ENCODE peak calls at places on chromosomes 2 and 18, in seven cellular contexts. P is fibroblast of lung, Z is WTC11, Y is fibroblast of the aortic adventitia, G is astrocyte of the cerebellum, A is cardiac fibroblast, T is colonic mucosa. O is an unnamed sample.

GRCh38 chr2:157471078-157471477 is 27.2 kb upstream of the CYTIP start:
- DNase-seq in P (no peak), Z (no peak), Y (no peak), G (no peak), A (no peak), T (no peak), O (no peak)

GRCh38 chr2:213188971-213189899 is 37.8 kb upstream of the IKZF2 start:
- DNase-seq in P (peak; percentile 16), Z (peak; percentile 26), Y (peak; percentile 32), G (no peak), A (peak; percentile 40), T (no peak), O (peak; percentile 66)

GRCh38 chr2:98669675-98670074 is 61.3 kb downstream of the MGAT4A start:
- DNase-seq in P (peak; percentile 4), Z (no peak), Y (peak; percentile 16), G (no peak), A (peak; percentile 16), T (no peak), O (peak; percentile 26)

GRCh38 chr18:62384610-62385097 is 59.5 kb downstream of the TNFRSF11A start:
- DNase-seq in P (no peak), Z (peak; percentile 47), Y (peak; percentile 20), G (no peak), A (peak; percentile 34), T (no peak), O (peak; percentile 10)

GRCh38 chr18:49447810-49448745 is 12.4 kb downstream of the DYM start:
- DNase-seq in P (peak; percentile 68), Z (peak; percentile 51), Y (peak; percentile 59), G (peak; percentile 32), A (peak; percentile 89), T (peak; percentile 58), O (peak; percentile 76)

GRCh38 chr2:69298862-69299261 is 88.2 kb downstream of the GFPT1 start:
- DNase-seq in P (peak; percentile 48), Z (no peak), Y (peak; percentile 35), G (no peak), A (peak; percentile 79), T (no peak), O (peak; percentile 80)

GRCh38 chr18:69895081-69896047 is 52.3 kb downstream of the CD226 start:
- DNase-seq in P (no peak), Z (no peak), Y (no peak), G (no peak), A (no peak), T (no peak), O (no peak)

GRCh38 chr18:74402806-74403433 is 54.2 kb downstream of the DIPK1C start:
- DNase-seq in P (no peak), Z (no peak), Y (no peak), G (no peak), A (no peak), T (no peak), O (no peak)

GRCh38 chr2:26002617-26003310 is 20.5 kb upstream of the KIF3C start:
- DNase-seq in P (no peak), Z (no peak), Y (no peak), G (no peak), A (no peak), T (no peak), O (no peak)

GRCh38 chr2:180983468-180984388 is 3.3 kb downstream of the UBE2E3 start:
- DNase-seq in P (peak; percentile 82), Z (no peak), Y (peak; percentile 70), G (peak; percentile 42), A (peak; percentile 69), T (peak; percentile 43), O (peak; percentile 82)

GRCh38 chr2:85259865-85260264 is 67.9 kb downstream of the TGOLN2 start:
- DNase-seq in P (no peak), Z (no peak), Y (no peak), G (no peak), A (no peak), T (no peak), O (no peak)

GRCh38 chr2:192604295-192604694 is 409.6 kb upstream of the TMEFF2 start:
- DNase-seq in P (no peak), Z (peak; percentile 25), Y (no peak), G (no peak), A (no peak), T (no peak), O (no peak)

GRCh38 chr2:225112362-225113111 is 70.3 kb upstream of the DOCK10 start:
- DNase-seq in P (no peak), Z (no peak), Y (no peak), G (no peak), A (no peak), T (no peak), O (no peak)

GRCh38 chr18:55502346-55502710 is 85.7 kb downstream of the TCF4 start:
- DNase-seq in P (no peak), Z (no peak), Y (no peak), G (no peak), A (peak; percentile 59), T (no peak), O (no peak)

GRCh38 chr18:2263303-2263702 is 308.0 kb downstream of the METTL4 start:
- DNase-seq in P (no peak), Z (no peak), Y (no peak), G (no peak), A (no peak), T (no peak), O (no peak)

GRCh38 chr2:28870146-28870891 is at the start of gene TRMT61B:
- DNase-seq in P (peak; percentile 94), Z (peak; percentile 98), Y (peak; percentile 95), G (peak; percentile 84), A (peak; percentile 94), T (peak; percentile 97), O (peak; percentile 95)

GRCh38 chr2:28871620-28872019 is 1.5 kb upstream of the TRMT61B start:
- DNase-seq in P (no peak), Z (no peak), Y (no peak), G (no peak), A (no peak), T (no peak), O (no peak)

GRCh38 chr2:28868611-28869010 is 1.5 kb downstream of the TRMT61B start:
- DNase-seq in P (no peak), Z (no peak), Y (no peak), G (no peak), A (no peak), T (no peak), O (no peak)

GRCh38 chr2:28869494-28870145 is 489 bp downstream of the TRMT61B start:
- DNase-seq in P (no peak), Z (no peak), Y (peak; percentile 2), G (no peak), A (no peak), T (peak; percentile 24), O (peak; percentile 21)
- TF ChIP-seq CTCF in P (no peak), Z (no peak), Y (no peak), G (no peak), A (no peak), T (no peak), O (no peak)

GRCh38 chr2:127526142-127526939 is at the start of gene IWS1:
- DNase-seq in P (peak; percentile 97), Z (peak; percentile 95), Y (peak; percentile 97), G (peak; percentile 94), A (peak; percentile 98), T (peak; percentile 95), O (peak; percentile 98)
- TF ChIP-seq CTCF in P (no peak), Z (no peak), Y (peak; percentile 30), G (peak; percentile 13), A (no peak), T (no peak), O (peak; percentile 23)

GRCh38 chr2:75655861-75656260 is 9.3 kb downstream of the MRPL19 start:
- DNase-seq in P (no peak), Z (no peak), Y (no peak), G (no peak), A (peak; percentile 38), T (no peak), O (peak; percentile 15)

GRCh38 chr2:75657794-75658193 is 11.2 kb downstream of the MRPL19 start:
- DNase-seq in P (no peak), Z (no peak), Y (no peak), G (no peak), A (no peak), T (no peak), O (no peak)

GRCh38 chr2:75656563-75656962 is 10.0 kb downstream of the MRPL19 start:
- DNase-seq in P (no peak), Z (no peak), Y (no peak), G (no peak), A (no peak), T (no peak), O (no peak)

GRCh38 chr2:75654012-75654411 is 7.4 kb downstream of the MRPL19 start:
- DNase-seq in P (no peak), Z (no peak), Y (no peak), G (no peak), A (no peak), T (no peak), O (no peak)
- TF ChIP-seq CTCF in P (no peak), Z (no peak), Y (no peak), G (no peak), A (no peak), T (no peak), O (no peak)

DNA sequence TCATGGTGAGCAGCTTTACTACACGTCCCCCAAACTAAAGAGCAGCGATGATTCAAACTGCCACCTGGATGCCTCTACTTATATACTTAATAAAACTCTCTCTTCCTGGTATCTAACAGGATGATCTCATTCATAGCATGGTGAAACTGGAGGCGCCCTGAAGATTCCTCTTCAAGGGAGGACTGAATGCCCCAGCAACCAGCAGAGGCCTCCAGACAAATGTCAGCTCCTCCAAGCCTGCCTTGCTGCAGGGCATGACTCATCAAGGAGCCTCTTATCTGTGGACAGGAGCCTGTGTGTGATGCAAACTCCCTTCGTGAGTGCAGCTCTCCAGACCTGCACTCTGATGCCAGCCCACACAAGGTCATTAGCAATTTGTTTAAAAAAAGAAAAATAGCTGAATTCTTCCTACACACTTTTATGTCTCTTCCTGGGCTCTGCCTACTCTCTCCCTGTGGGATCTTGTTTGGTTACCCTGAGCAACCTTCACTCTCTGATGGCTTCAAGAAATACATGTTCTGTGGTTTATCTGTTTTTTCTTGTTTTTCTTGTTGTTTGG is 30.2 kb downstream of the LONRF2 start:
- DNase-seq in P (peak; percentile 66), Z (no peak), Y (peak; percentile 94), G (peak; percentile 37), A (peak; percentile 72), T (no peak), O (peak; percentile 85)
- TF ChIP-seq CTCF in P (no peak), Z (no peak), Y (peak; percentile 19), G (no peak), A (no peak), T (no peak), O (peak; percentile 18)

DNA sequence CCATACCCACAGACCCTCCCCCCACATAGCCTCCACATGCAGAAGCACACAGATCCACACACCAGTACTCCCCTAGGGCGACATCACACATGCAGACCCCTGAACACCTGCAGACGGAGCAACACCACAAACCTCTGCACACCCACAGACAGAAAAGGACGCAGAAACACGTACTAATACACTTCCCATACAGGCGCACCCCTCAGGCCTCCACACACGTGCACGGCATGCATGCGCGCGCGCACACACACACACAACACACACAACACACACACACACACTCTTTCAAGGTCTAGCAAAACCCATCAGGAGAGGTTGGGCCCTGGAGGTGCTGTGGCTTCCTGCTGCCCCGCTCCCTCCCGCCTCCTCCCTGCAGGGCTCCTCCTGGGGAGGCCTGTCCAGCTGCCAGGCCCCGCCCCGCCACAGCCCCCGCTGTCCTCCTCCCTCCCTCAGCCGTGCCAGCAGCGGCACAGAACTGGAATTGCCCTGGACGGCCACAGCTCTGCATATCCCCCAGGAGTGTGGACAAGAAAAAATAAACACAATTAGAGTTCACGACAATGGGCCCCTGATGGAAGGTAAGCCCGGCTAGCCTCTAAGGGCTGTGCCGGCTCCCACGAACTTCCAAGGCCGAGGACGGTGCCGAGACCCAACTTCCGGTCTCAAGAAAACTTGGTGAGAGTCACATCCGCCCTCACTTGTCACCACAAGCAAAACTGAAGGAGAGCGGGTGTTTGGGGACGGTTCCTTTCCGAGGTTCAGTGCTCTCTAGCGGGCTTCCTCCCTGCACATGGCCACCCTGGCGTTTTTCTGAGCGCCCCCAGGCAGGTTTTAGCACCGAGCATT is 6.8 kb downstream of the ZFP36L2 start:
- DNase-seq in P (peak; percentile 84), Z (peak; percentile 77), Y (peak; percentile 81), G (no peak), A (peak; percentile 88), T (peak; percentile 94), O (peak; percentile 85)
- TF ChIP-seq CTCF in P (no peak), Z (no peak), Y (no peak), G (no peak), A (no peak), T (no peak), O (peak; percentile 21)

O was measured in choroid plexus epithelial cell.